ENCODE peak calls at places on chromosomes 5 and 9, in six cellular contexts. P, T, X, S, J and O are unnamed samples.
A peak's percentile ranks its signal among the peaks of the same experiment; 100 is the strongest.

GRCh38 chr5:141681695-141682641 is at the start of gene ARAP3:
- DNase-seq in X (peak; percentile 96), P (peak; percentile 89), T (peak; percentile 62), J (peak; percentile 75), S (peak; percentile 90), O (peak; percentile 70)

GRCh38 chr5:65555266-65555665 is 7.7 kb downstream of the CENPK start:
- DNase-seq in X (no peak), P (peak; percentile 49), T (no peak), J (no peak), S (no peak), O (no peak)

GRCh38 chr5:124538931-124539330 is 207.5 kb downstream of the ZNF608 start:
- DNase-seq in J (no peak), S (no peak), X (no peak), T (no peak), P (no peak), O (no peak)

GRCh38 chr9:95341262-95342011 is 23.9 kb upstream of the FANCC start:
- DNase-seq in X (no peak), S (no peak), J (peak; percentile 13), P (peak; percentile 37), T (no peak), O (peak; percentile 23)

GRCh38 chr5:141873933-141874261 is 4.3 kb downstream of the PCDH1 start:
- DNase-seq in T (no peak), S (no peak), J (no peak), X (no peak), P (no peak), O (no peak)

GRCh38 chr9:138051586-138052321 is 174.2 kb downstream of the CACNA1B start:
- DNase-seq in J (no peak), T (no peak), X (peak; percentile 51), S (no peak), P (no peak), O (no peak)

GRCh38 chr5:83385812-83386211 is 85.7 kb upstream of the VCAN start:
- DNase-seq in P (no peak), J (no peak), T (no peak), S (no peak), X (no peak), O (no peak)

GRCh38 chr5:162444129-162444762 is 376.7 kb downstream of the GABRG2 start:
- DNase-seq in X (no peak), S (no peak), P (no peak), J (no peak), T (no peak), O (no peak)

GRCh38 chr9:36970007-36970888 is 63.8 kb downstream of the PAX5 start:
- DNase-seq in T (no peak), J (peak; percentile 63), P (no peak), S (no peak), X (peak; percentile 38), O (no peak)

GRCh38 chr9:97518909-97519307 is 17.4 kb downstream of the TMOD1 start:
- DNase-seq in X (no peak), S (no peak), T (no peak), J (peak; percentile 35), P (peak; percentile 92), O (peak; percentile 63)

GRCh38 chr9:21473236-21473635 is 8.9 kb downstream of the IFNE start:
- DNase-seq in J (no peak), S (no peak), X (no peak), P (no peak), T (no peak), O (no peak)

GRCh38 chr9:28332648-28333047 is 759.4 kb upstream of the C9orf72 start:
- DNase-seq in S (no peak), P (no peak), J (no peak), X (no peak), T (no peak), O (no peak)
- H3K36me3 ChIP-seq in S (no peaks in the 10 kb centered on the region), P (no peaks in the 10 kb centered on the region), J (no peaks in the 10 kb centered on the region), X (no peaks in the 10 kb centered on the region), T (no peaks in the 10 kb centered on the region), O (no peaks in the 10 kb centered on the region)

GRCh38 chr5:126837242-126837641 is 60.3 kb downstream of the LMNB1 start:
- DNase-seq in P (no peak), S (no peak), T (no peak), X (no peak), J (no peak), O (no peak)
- H3K36me3 ChIP-seq in P (peaks cover 3% of the 10 kb centered on the region), S (no peaks in the 10 kb centered on the region), T (no peaks in the 10 kb centered on the region), X (no peaks in the 10 kb centered on the region), J (no peaks in the 10 kb centered on the region), O (no peaks in the 10 kb centered on the region)

DNA sequence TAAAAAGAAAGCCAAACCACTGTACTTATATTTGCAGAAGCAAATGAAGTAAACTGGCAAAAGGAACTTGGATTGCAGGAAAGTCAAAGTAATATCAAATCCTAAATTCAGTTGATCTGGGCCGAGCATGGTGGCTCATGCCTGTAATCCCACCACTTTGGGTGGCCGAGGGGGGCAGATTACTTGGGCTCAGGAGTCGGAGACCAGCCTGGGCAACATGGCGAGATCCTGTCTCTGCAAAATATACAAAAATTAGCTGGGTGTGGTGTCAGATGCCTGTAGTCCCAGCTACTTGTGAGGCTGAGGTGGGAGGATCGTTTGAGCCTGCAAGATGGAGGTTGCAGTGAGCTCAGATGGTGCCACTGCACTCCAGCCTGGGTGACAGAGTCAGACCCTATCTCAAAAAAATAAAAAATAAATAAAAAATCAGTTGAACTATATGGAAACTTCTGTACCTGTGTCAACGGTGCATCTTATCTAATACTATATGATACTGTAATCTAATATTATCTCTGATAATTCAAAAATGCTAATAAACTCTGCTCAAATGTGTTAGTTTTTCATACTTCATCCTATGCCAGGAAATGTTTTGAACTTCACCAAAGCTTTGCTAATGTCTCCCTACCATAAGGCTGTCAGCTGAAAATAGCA is 10.1 kb downstream of the SELENOP start:
- DNase-seq in J (no peak), T (no peak), X (no peak), S (no peak), P (no peak), O (no peak)
- H3K36me3 ChIP-seq in J (no peaks in the 10 kb centered on the region), T (peaks cover 29% of the 10 kb centered on the region), X (peaks cover 72% of the 10 kb centered on the region), S (peaks cover 77% of the 10 kb centered on the region), P (no peaks in the 10 kb centered on the region), O (no peaks in the 10 kb centered on the region)

GRCh38 chr9:5188060-5188707 is 2.7 kb upstream of the INSL6 start:
- DNase-seq in X (no peak), T (no peak), P (no peak), S (no peak), J (no peak), O (no peak)

GRCh38 chr9:5184776-5185175 is 663 bp downstream of the INSL6 start:
- DNase-seq in T (no peak), S (no peak), P (no peak), J (no peak), X (no peak), O (no peak)

GRCh38 chr9:5186416-5187169 is 1.2 kb upstream of the INSL6 start:
- DNase-seq in X (no peak), S (no peak), P (peak; percentile 73), T (peak; percentile 60), J (peak; percentile 68), O (no peak)

GRCh38 chr9:5185220-5185840 is at the start of gene INSL6:
- DNase-seq in X (no peak), T (no peak), J (no peak), P (no peak), S (no peak), O (no peak)
- H3K36me3 ChIP-seq in X (no peaks in the 10 kb centered on the region), T (no peaks in the 10 kb centered on the region), J (no peaks in the 10 kb centered on the region), P (no peaks in the 10 kb centered on the region), S (no peaks in the 10 kb centered on the region), O (no peaks in the 10 kb centered on the region)

GRCh38 chr5:176902911-176903664 is 3.9 kb upstream of the HK3 start:
- DNase-seq in X (no peak), T (no peak), J (no peak), P (no peak), S (no peak), O (no peak)
- H3K36me3 ChIP-seq in X (peaks cover 49% of the 10 kb centered on the region), T (peaks cover 23% of the 10 kb centered on the region), J (peaks cover 13% of the 10 kb centered on the region), P (peaks cover 35% of the 10 kb centered on the region), S (peaks cover 58% of the 10 kb centered on the region), O (no peaks in the 10 kb centered on the region)

GRCh38 chr9:99922711-99923030 is 16.2 kb downstream of the STX17 start:
- DNase-seq in P (no peak), S (no peak), J (no peak), X (no peak), T (no peak), O (no peak)

GRCh38 chr9:99918134-99918533 is 11.7 kb downstream of the STX17 start:
- DNase-seq in T (no peak), P (no peak), S (no peak), J (no peak), X (no peak), O (no peak)

GRCh38 chr9:99925542-99925941 is 19.1 kb downstream of the STX17 start:
- DNase-seq in X (no peak), P (no peak), J (no peak), T (no peak), S (no peak), O (no peak)

GRCh38 chr9:99919930-99920329 is 13.5 kb downstream of the STX17 start:
- DNase-seq in X (no peak), S (no peak), J (no peak), P (no peak), T (no peak), O (no peak)

DNA sequence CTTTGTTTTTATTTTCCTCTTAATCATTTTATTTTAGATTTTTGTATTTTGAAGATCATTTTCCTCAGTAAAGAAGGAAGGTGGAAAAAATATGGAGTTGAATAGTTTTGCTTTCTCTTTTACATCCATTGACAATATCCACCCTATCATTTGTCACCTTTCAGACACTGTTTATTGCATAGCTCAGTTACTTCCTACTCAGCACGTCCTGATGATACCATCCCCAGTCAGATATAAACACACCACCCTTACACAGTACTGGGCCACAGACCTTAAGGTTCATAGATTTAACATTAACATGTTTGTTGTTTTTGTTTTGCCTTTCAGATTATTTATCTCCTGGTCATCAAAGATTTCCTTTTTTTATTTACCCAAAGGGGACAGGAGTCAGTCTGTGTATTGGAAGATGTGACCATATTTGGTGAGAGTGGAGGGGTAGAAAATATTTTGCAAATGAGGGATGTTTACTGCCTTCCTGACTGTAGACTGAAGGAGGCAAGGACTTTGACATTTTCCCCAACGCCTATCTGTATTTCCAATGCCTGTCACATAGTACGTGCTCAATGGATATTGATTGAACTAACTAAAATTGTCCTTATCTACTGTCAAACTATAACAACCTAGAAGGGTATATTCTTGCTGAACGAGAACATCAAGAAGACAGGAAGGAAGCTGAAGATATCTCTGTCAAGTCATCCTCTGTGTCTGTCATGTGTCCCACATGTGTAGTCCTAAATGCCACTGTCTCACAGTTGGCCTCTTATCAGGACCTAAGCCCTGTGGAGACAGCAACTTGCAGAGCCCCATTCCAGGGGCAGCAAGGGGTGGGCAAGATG is 15.6 kb downstream of the STX17 start:
- DNase-seq in T (no peak), S (no peak), P (no peak), X (no peak), J (no peak), O (no peak)
- H3K36me3 ChIP-seq in T (peaks cover 6% of the 10 kb centered on the region), S (peaks cover 79% of the 10 kb centered on the region), P (peaks cover 22% of the 10 kb centered on the region), X (peaks cover 47% of the 10 kb centered on the region), J (no peaks in the 10 kb centered on the region), O (no peaks in the 10 kb centered on the region)

DNA sequence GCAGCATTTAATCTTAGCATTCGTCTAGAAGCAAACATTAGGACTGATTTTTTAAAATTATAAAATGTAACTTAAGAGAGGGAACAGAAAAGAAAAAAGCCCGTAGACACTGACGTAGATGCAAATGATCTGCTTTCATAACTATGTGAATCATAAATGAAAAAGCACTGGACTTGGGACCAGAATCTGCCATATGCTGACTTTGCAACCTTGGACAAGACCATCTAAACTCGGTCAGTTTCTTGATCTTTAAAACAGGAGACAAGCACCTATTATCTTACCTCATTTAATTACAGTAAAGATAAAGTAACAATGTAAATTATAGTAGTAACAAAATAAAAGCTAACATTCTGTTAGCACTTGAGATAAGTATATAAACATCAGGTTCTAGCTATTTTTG is 20.0 kb downstream of the FBXW2 start:
- DNase-seq in X (no peak), S (no peak), T (no peak), J (no peak), P (no peak), O (no peak)
- H3K36me3 ChIP-seq in X (peaks cover 97% of the 10 kb centered on the region), S (peaks cover 93% of the 10 kb centered on the region), T (peaks cover 18% of the 10 kb centered on the region), J (peaks cover 8% of the 10 kb centered on the region), P (peaks cover 26% of the 10 kb centered on the region), O (no peaks in the 10 kb centered on the region)